ENCODE peak calls at places on chromosomes 4 and X, in eight cellular contexts. G, Q, M, T, E, C, F and I are unnamed samples.

GRCh38 chr4:128163177-128164117 is 102.3 kb downstream of the LARP1B start:
- DNase-seq in G (no peak), Q (no peak), M (no peak), T (no peak), E (peak), C (peak), F (no peak), I (no peak)

GRCh38 chrX:26613951-26614350 is 398.0 kb downstream of the MAGEB5 start:
- DNase-seq in G (no peak), Q (no peak), M (no peak), T (no peak), E (no peak), C (no peak), F (no peak), I (no peak)

GRCh38 chr4:30720021-30720655 is at the start of gene PCDH7:
- DNase-seq in G (peak), Q (no peak), M (no peak), T (peak), E (peak), C (peak), F (no peak), I (no peak)

GRCh38 chr4:21811576-21811975 is 137.0 kb downstream of the KCNIP4 start:
- DNase-seq in G (no peak), Q (no peak), M (no peak), T (no peak), E (peak), C (peak), F (no peak), I (no peak)

GRCh38 chrX:23765449-23765848 is 17.5 kb upstream of the SAT1 start:
- DNase-seq in G (no peak), Q (no peak), M (no peak), T (no peak), E (no peak), C (peak), F (no peak), I (no peak)

GRCh38 chr4:151012836-151013235 is 2.2 kb downstream of the LRBA start:
- DNase-seq in G (no peak), Q (no peak), M (no peak), T (no peak), E (no peak), C (no peak), F (peak), I (no peak)

GRCh38 chrX:16671005-16671404 is 21.0 kb downstream of the S100G start:
- DNase-seq in G (peak), Q (no peak), M (no peak), T (no peak), E (peak), C (peak), F (peak), I (no peak)

GRCh38 chr4:108540536-108540935 is 79.8 kb upstream of the RPL34 start:
- DNase-seq in G (peak), Q (no peak), M (no peak), T (no peak), E (no peak), C (no peak), F (no peak), I (no peak)

GRCh38 chr4:61273237-61273636 is 73.1 kb downstream of the ADGRL3 start:
- DNase-seq in G (no peak), Q (no peak), M (no peak), T (no peak), E (no peak), C (no peak), F (no peak), I (no peak)

GRCh38 chr4:74206088-74206826 is 48.3 kb downstream of the MTHFD2L start:
- DNase-seq in G (no peak), Q (no peak), M (no peak), T (no peak), E (peak), C (no peak), F (no peak), I (no peak)

GRCh38 chr4:119498520-119498919 is 130.1 kb downstream of the PDE5A start:
- DNase-seq in G (peak), Q (no peak), M (no peak), T (peak), E (no peak), C (no peak), F (no peak), I (no peak)

GRCh38 chrX:113644426-113644825 is 803.8 kb upstream of the AMOT start:
- DNase-seq in G (no peak), Q (no peak), M (no peak), T (no peak), E (peak), C (peak), F (no peak), I (no peak)